ENCODE peak calls at places on chromosomes 11 and 22, in five cellular contexts. X is suprapubic skin, N is HCT116, B is esophagus muscularis mucosa, O is sigmoid colon. Z is an unnamed sample. For H3K4me1, the result is how much of the 10 kb centered on the place peaks cover.

GRCh38 chr22:27752141-27752540 is 49.4 kb downstream of the MN1 start:
- DNase-seq in N (no peak), O (peak), X (no peak), B (no peak), Z (peak)

GRCh38 chr11:9716275-9717039 is 52.6 kb downstream of the SWAP70 start:
- DNase-seq in X (no peak), N (no peak), O (no peak), B (no peak), Z (no peak)

GRCh38 chr11:36775157-36775556 is 177.1 kb upstream of the RAG2 start:
- DNase-seq in X (no peak), B (no peak), O (no peak), N (no peak), Z (no peak)

GRCh38 chr22:49903322-49904039 is 14.8 kb downstream of the ALG12 start:
- DNase-seq in B (no peak), X (no peak), O (peak), N (no peak), Z (peak)

GRCh38 chr11:60377737-60378136 is 595 bp upstream of the MS4A7 start:
- DNase-seq in B (no peak), N (no peak), O (peak), X (no peak), Z (peak)

GRCh38 chr11:133742388-133742787 is 102.9 kb downstream of the SPATA19 start:
- DNase-seq in N (no peak), X (no peak), O (no peak), B (no peak), Z (no peak)

GRCh38 chr11:17778352-17778751 is 43.8 kb downstream of the KCNC1 start:
- DNase-seq in N (no peak), X (no peak), B (no peak), O (peak), Z (peak)

GRCh38 chr11:77734890-77735289 is 85.6 kb downstream of the RSF1 start:
- DNase-seq in O (no peak), N (no peak), X (no peak), B (no peak), Z (no peak)

GRCh38 chr11:36088234-36088975 is 144.5 kb downstream of the LDLRAD3 start:
- DNase-seq in O (no peak), X (no peak), B (peak), N (no peak), Z (no peak)

GRCh38 chr11:1302461-1303073 is 6.9 kb downstream of the TOLLIP start:
- DNase-seq in B (no peak), O (no peak), X (peak), N (no peak), Z (peak)
- H3K4me1 ChIP-seq in B (half or more), O (half or more), X (half or more), N (under half), Z (half or more)

DNA sequence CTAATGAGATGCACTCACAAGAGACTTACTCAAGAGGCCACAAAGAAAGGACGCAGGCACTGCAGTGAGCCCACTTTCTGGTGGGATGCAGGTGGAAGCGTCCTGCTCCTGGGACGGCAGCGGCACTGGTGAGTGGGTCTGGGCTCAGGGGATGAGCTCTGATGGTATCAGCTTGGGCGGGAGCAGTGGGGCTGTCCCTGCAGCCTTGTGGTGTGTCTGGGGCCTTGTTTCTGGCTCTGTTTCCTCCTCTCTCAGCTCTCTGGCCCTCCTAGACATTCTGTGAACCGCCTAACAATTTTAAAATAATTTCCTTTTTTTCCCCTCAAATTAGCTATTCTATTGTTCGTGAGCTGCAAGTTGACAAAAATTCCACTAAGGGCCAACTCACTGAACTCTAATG is 8.8 kb upstream of the ST14 start:
- DNase-seq in N (no peak), B (no peak), O (no peak), X (no peak), Z (no peak)
- TF ChIP-seq POLR2AphosphoS5 in N (no peak), B (no peak), O (no peak), X (no peak), Z (no peak)

GRCh38 chr22:36822581-36822980 is 5.7 kb upstream of the PVALB start:
- DNase-seq in O (no peak), X (no peak), N (no peak), B (no peak), Z (no peak)
- H3K27ac ChIP-seq in O (no peak), X (no peak), N (no peak), B (no peak), Z (no peak)

GRCh38 chr11:124074554-124074953 is 33.4 kb upstream of the OR10G7 start:
- DNase-seq in O (no peak), B (no peak), N (no peak), X (no peak), Z (peak)
- H3K4me1 ChIP-seq in O (under half), B (under half), N (under half), X (under half), Z (under half)

GRCh38 chr22:45188779-45189178 is 25.1 kb downstream of the NUP50 start:
- DNase-seq in O (no peak), X (peak), N (no peak), B (no peak), Z (peak)

GRCh38 chr22:45181766-45182165 is 18.0 kb downstream of the NUP50 start:
- DNase-seq in N (no peak), B (no peak), O (no peak), X (no peak), Z (no peak)

GRCh38 chr22:45183974-45184373 is 20.2 kb downstream of the NUP50 start:
- DNase-seq in B (no peak), N (no peak), O (no peak), X (peak), Z (no peak)

GRCh38 chr22:45187891-45188290 is 24.2 kb downstream of the NUP50 start:
- DNase-seq in B (no peak), O (no peak), N (no peak), X (no peak), Z (no peak)

GRCh38 chr22:45185718-45186511 is 22.2 kb downstream of the NUP50 start:
- DNase-seq in O (no peak), B (no peak), N (no peak), X (peak), Z (peak)
- TF ChIP-seq POLR2AphosphoS5 in O (no peak), B (no peak), N (no peak), X (no peak), Z (no peak)

GRCh38 chr22:21629262-21630149 is at the start of gene YDJC:
- DNase-seq in X (peak), O (peak), N (peak), B (peak), Z (peak)
- H3K27ac ChIP-seq in X (peak), O (peak), N (peak), B (peak), Z (peak)

GRCh38 chr11:120394119-120394518 is 57.9 kb downstream of the ARHGEF12 start:
- DNase-seq in B (no peak), X (no peak), N (no peak), O (no peak), Z (no peak)
- H3K4me1 ChIP-seq in B (under half), X (under half), N (under half), O (under half), Z (under half)

GRCh38 chr11:65498042-65498726 is 661 bp upstream of the MALAT1 start:
- DNase-seq in X (peak), N (no peak), O (peak), B (no peak), Z (no peak)
- TF ChIP-seq POLR2AphosphoS5 in X (no peak), N (no peak), O (peak), B (no peak), Z (no peak)

DNA sequence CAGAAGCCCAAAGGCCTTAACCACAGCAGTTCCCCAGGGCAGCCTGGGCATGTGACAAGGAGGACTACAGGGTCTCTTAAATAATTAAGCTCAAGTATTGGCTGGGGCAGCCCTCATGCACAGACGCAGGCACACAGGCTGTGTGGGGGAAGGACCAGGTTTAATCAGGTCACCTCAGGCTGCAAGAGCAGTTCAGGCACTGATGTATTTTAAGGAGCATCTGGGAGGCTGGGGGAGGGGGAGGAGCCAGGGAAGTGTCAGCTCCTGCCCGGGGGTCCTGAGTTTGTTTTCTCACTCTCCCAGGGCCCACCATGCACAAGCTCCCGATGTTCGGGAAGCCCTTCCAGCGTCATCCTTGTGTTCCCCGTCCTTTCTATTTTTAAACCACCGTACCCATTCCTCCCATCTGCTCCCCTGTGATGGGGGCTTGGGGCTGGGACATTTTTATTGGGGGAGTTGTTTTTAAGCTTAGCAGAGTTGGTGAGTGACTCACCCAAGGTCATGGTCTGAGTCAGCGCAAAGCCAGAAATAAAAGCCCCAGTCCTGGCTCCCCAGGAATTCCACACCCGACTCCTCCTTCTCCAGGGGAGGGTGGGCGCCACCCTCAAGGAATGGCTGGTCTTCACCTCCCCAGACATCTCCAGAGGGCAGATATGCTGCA is 2.4 kb downstream of the CSDC2 start:
- DNase-seq in N (no peak), B (no peak), O (no peak), X (no peak), Z (no peak)
- H3K27ac ChIP-seq in N (peak), B (peak), O (peak), X (no peak), Z (no peak)